ENCODE peak calls at places on chromosome X, in nine cellular contexts. One of them, this sample, is unnamed.

GRCh38 chrX:73401591-73402266 is 45.1 kb upstream of the CDX4 start:
- DNase-seq in neural progenitor cell: peak; percentile 67
- DNase-seq in GM12864: no peak
- DNase-seq in endodermal cell: peak; percentile 75
- DNase-seq in WERI-Rb-1: peak; percentile 67
- DNase-seq in right lobe of liver: no peak
- DNase-seq in mucosa of descending colon: no peak
- DNase-seq in astrocyte of the spinal cord: no peak
- DNase-seq in Panc1: no peak
- DNase-seq in this sample: no peak

GRCh38 chrX:155889328-155889727 is 8.2 kb downstream of the VAMP7 start:
- DNase-seq in right lobe of liver: no peak
- DNase-seq in endodermal cell: no peak
- DNase-seq in Panc1: no peak
- DNase-seq in WERI-Rb-1: no peak
- DNase-seq in astrocyte of the spinal cord: no peak
- DNase-seq in GM12864: no peak
- DNase-seq in neural progenitor cell: no peak
- DNase-seq in mucosa of descending colon: no peak
- DNase-seq in this sample: no peak

GRCh38 chrX:111095974-111096870 is at the start of gene PAK3:
- DNase-seq in right lobe of liver: no peak
- DNase-seq in astrocyte of the spinal cord: peak; percentile 85
- DNase-seq in Panc1: no peak
- DNase-seq in GM12864: no peak
- DNase-seq in endodermal cell: peak; percentile 87
- DNase-seq in mucosa of descending colon: peak; percentile 46
- DNase-seq in WERI-Rb-1: peak; percentile 37
- DNase-seq in neural progenitor cell: peak; percentile 79
- DNase-seq in this sample: peak; percentile 48

GRCh38 chrX:12955882-12956703 is 18.8 kb upstream of the TMSB4X start:
- DNase-seq in neural progenitor cell: no peak
- DNase-seq in right lobe of liver: peak; percentile 59
- DNase-seq in astrocyte of the spinal cord: peak; percentile 80
- DNase-seq in Panc1: no peak
- DNase-seq in WERI-Rb-1: no peak
- DNase-seq in mucosa of descending colon: peak; percentile 78
- DNase-seq in endodermal cell: no peak
- DNase-seq in GM12864: no peak
- DNase-seq in this sample: peak; percentile 85

GRCh38 chrX:122565952-122566351 is 618.1 kb upstream of the GRIA3 start:
- DNase-seq in Panc1: no peak
- DNase-seq in neural progenitor cell: no peak
- DNase-seq in astrocyte of the spinal cord: peak; percentile 93
- DNase-seq in GM12864: no peak
- DNase-seq in mucosa of descending colon: no peak
- DNase-seq in WERI-Rb-1: no peak
- DNase-seq in right lobe of liver: no peak
- DNase-seq in endodermal cell: no peak
- DNase-seq in this sample: peak; percentile 36

GRCh38 chrX:69046996-69047490 is 118.2 kb downstream of the PJA1 start:
- DNase-seq in WERI-Rb-1: no peak
- DNase-seq in right lobe of liver: no peak
- DNase-seq in GM12864: no peak
- DNase-seq in astrocyte of the spinal cord: no peak
- DNase-seq in mucosa of descending colon: no peak
- DNase-seq in Panc1: no peak
- DNase-seq in neural progenitor cell: no peak
- DNase-seq in endodermal cell: peak; percentile 20
- DNase-seq in this sample: no peak

GRCh38 chrX:155086202-155086840 is 15.0 kb downstream of the BRCC3 start:
- DNase-seq in mucosa of descending colon: no peak
- DNase-seq in Panc1: no peak
- DNase-seq in right lobe of liver: peak; percentile 49
- DNase-seq in GM12864: no peak
- DNase-seq in endodermal cell: peak; percentile 85
- DNase-seq in WERI-Rb-1: peak; percentile 67
- DNase-seq in neural progenitor cell: peak; percentile 66
- DNase-seq in astrocyte of the spinal cord: peak; percentile 26
- DNase-seq in this sample: peak; percentile 55

GRCh38 chrX:12304261-12304660 is 166.0 kb downstream of the FRMPD4 start:
- DNase-seq in mucosa of descending colon: no peak
- DNase-seq in Panc1: no peak
- DNase-seq in WERI-Rb-1: no peak
- DNase-seq in neural progenitor cell: no peak
- DNase-seq in right lobe of liver: no peak
- DNase-seq in endodermal cell: no peak
- DNase-seq in GM12864: no peak
- DNase-seq in astrocyte of the spinal cord: no peak
- DNase-seq in this sample: peak; percentile 59

GRCh38 chrX:138756234-138756633 is 44.7 kb upstream of the FGF13 start:
- DNase-seq in GM12864: no peak
- DNase-seq in right lobe of liver: no peak
- DNase-seq in endodermal cell: peak; percentile 85
- DNase-seq in Panc1: no peak
- DNase-seq in neural progenitor cell: peak; percentile 73
- DNase-seq in WERI-Rb-1: no peak
- DNase-seq in mucosa of descending colon: no peak
- DNase-seq in astrocyte of the spinal cord: peak; percentile 57
- DNase-seq in this sample: peak; percentile 2

GRCh38 chrX:148928803-148929202 is 428.4 kb downstream of the AFF2 start:
- DNase-seq in Panc1: no peak
- DNase-seq in endodermal cell: no peak
- DNase-seq in WERI-Rb-1: no peak
- DNase-seq in astrocyte of the spinal cord: peak; percentile 36
- DNase-seq in neural progenitor cell: no peak
- DNase-seq in right lobe of liver: no peak
- DNase-seq in GM12864: no peak
- DNase-seq in mucosa of descending colon: no peak
- DNase-seq in this sample: peak; percentile 63

GRCh38 chrX:99242001-99242400 is 1168.1 kb downstream of the PCDH19 start:
- DNase-seq in WERI-Rb-1: no peak
- DNase-seq in Panc1: no peak
- DNase-seq in GM12864: no peak
- DNase-seq in mucosa of descending colon: no peak
- DNase-seq in astrocyte of the spinal cord: no peak
- DNase-seq in neural progenitor cell: peak; percentile 3
- DNase-seq in right lobe of liver: no peak
- DNase-seq in endodermal cell: peak; percentile 92
- DNase-seq in this sample: no peak

GRCh38 chrX:928606-929005 is 283.8 kb downstream of the CRLF2 start:
- DNase-seq in GM12864: no peak
- DNase-seq in mucosa of descending colon: no peak
- DNase-seq in neural progenitor cell: no peak
- DNase-seq in endodermal cell: no peak
- DNase-seq in Panc1: no peak
- DNase-seq in WERI-Rb-1: no peak
- DNase-seq in right lobe of liver: no peak
- DNase-seq in astrocyte of the spinal cord: no peak
- DNase-seq in this sample: no peak

GRCh38 chrX:74534569-74535038 is 79.8 kb downstream of the RLIM start:
- DNase-seq in GM12864: no peak
- DNase-seq in endodermal cell: no peak
- DNase-seq in WERI-Rb-1: no peak
- DNase-seq in astrocyte of the spinal cord: peak; percentile 35
- DNase-seq in mucosa of descending colon: no peak
- DNase-seq in neural progenitor cell: no peak
- DNase-seq in right lobe of liver: no peak
- DNase-seq in Panc1: no peak
- DNase-seq in this sample: no peak

DNA sequence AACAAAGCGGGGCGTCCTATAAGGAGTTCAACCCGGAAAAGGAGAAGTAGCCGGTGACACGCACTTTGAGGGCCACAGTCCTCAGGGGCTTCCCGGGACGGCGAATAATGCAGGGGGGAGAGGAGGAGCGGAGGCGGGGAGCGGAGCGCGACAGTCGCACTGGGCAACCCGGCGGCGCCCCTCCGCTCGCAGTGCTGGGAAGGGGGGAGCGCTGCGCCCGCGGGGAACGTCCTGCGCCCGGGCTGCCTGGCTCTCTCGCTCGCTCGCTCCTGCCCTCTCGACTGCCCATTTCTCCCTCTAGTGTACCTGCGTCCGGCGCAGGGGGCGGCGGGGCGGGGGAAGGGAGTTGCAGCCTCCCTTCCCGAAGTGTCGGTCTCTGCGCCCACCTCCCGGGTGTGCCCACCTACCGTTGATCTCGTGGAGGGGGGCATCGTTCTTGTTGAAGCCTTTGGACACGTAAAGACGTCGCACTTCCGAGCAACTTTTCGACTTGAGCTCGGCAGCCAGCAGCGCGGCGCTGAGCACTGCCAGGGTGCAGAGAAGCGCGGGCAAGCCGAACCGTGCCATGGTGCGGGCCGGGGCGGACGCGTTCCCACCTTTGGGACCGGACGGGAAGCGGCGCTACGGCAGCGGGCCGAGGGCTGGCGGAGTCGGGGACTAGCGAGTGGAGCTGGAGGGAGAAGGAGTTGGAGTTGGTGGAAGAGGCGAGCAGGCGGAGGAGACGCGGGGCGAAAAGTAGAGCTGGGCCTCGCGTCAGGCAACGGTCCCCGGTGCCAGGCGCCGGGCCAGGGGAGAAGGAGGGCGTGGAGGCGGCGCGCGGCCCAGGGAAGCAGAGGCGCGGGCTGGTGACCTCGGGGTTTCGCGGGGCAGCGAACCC is 652 bp downstream of the GPC4 start:
- DNase-seq in astrocyte of the spinal cord: no peak
- DNase-seq in WERI-Rb-1: no peak
- DNase-seq in right lobe of liver: no peak
- DNase-seq in endodermal cell: peak; percentile 52
- DNase-seq in GM12864: no peak
- DNase-seq in mucosa of descending colon: peak; percentile 51
- DNase-seq in Panc1: no peak
- DNase-seq in neural progenitor cell: peak; percentile 64
- DNase-seq in this sample: peak; percentile 1
- H3K4me3 ChIP-seq in astrocyte of the spinal cord: peak overlapping the region; percentile 57
- H3K4me3 ChIP-seq in WERI-Rb-1: no peak overlapping the region
- H3K4me3 ChIP-seq in right lobe of liver: peak overlapping the region; percentile 42
- H3K4me3 ChIP-seq in endodermal cell: peak overlapping the region; percentile 94
- H3K4me3 ChIP-seq in GM12864: no peak overlapping the region
- H3K4me3 ChIP-seq in mucosa of descending colon: peak overlapping the region; percentile 36
- H3K4me3 ChIP-seq in Panc1: peak overlapping the region; percentile 46
- H3K4me3 ChIP-seq in neural progenitor cell: peak overlapping the region; percentile 74
- H3K4me3 ChIP-seq in this sample: peak overlapping the region; percentile 26

DNA sequence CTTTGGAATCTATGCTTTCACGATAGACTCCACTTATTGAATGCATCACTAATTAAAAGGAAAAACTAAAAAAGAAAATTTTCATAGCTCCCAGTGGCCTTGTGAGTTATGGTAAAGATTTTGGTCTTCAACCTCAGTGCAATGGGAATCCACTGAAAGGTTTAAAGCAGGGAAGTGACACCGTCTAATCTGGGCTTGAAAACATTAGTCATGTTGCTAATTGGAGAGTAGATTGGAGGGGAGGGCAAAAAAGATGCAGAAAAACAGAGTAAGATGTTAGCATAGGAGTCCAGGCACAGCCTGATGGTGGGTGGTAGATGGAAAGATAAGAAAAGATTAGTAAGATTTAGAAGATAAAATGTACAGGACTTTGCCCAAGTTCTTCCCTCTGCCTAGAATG is 633.1 kb upstream of the FTHL17 start:
- DNase-seq in WERI-Rb-1: no peak
- DNase-seq in neural progenitor cell: no peak
- DNase-seq in right lobe of liver: no peak
- DNase-seq in GM12864: no peak
- DNase-seq in mucosa of descending colon: no peak
- DNase-seq in endodermal cell: no peak
- DNase-seq in Panc1: no peak
- DNase-seq in astrocyte of the spinal cord: no peak
- DNase-seq in this sample: no peak
- TF ChIP-seq CTCF in WERI-Rb-1: no peak
- TF ChIP-seq CTCF in neural progenitor cell: no peak
- TF ChIP-seq CTCF in right lobe of liver: no peak
- TF ChIP-seq CTCF in GM12864: no peak
- TF ChIP-seq CTCF in mucosa of descending colon: no peak
- TF ChIP-seq CTCF in endodermal cell: no peak
- TF ChIP-seq CTCF in Panc1: no peak
- TF ChIP-seq CTCF in astrocyte of the spinal cord: no peak
- TF ChIP-seq CTCF in this sample: no peak

GRCh38 chrX:65674351-65674893 is 7.0 kb downstream of the MSN start:
- DNase-seq in Panc1: no peak
- DNase-seq in astrocyte of the spinal cord: no peak
- DNase-seq in right lobe of liver: no peak
- DNase-seq in WERI-Rb-1: no peak
- DNase-seq in neural progenitor cell: no peak
- DNase-seq in endodermal cell: no peak
- DNase-seq in mucosa of descending colon: no peak
- DNase-seq in GM12864: no peak
- DNase-seq in this sample: no peak
- H3K4me3 ChIP-seq in Panc1: no peak overlapping the region
- H3K4me3 ChIP-seq in astrocyte of the spinal cord: no peak overlapping the region
- H3K4me3 ChIP-seq in right lobe of liver: no peak overlapping the region
- H3K4me3 ChIP-seq in WERI-Rb-1: no peak overlapping the region
- H3K4me3 ChIP-seq in neural progenitor cell: no peak overlapping the region
- H3K4me3 ChIP-seq in endodermal cell: no peak overlapping the region
- H3K4me3 ChIP-seq in mucosa of descending colon: no peak overlapping the region
- H3K4me3 ChIP-seq in GM12864: peak overlapping the region; percentile 28
- H3K4me3 ChIP-seq in this sample: no peak overlapping the region

GRCh38 chrX:48789366-48790220 is 3.2 kb downstream of the GATA1 start:
- DNase-seq in WERI-Rb-1: no peak
- DNase-seq in endodermal cell: no peak
- DNase-seq in right lobe of liver: no peak
- DNase-seq in mucosa of descending colon: no peak
- DNase-seq in neural progenitor cell: no peak
- DNase-seq in GM12864: no peak
- DNase-seq in Panc1: no peak
- DNase-seq in astrocyte of the spinal cord: no peak
- DNase-seq in this sample: no peak
- TF ChIP-seq CTCF in WERI-Rb-1: no peak
- TF ChIP-seq CTCF in endodermal cell: no peak
- TF ChIP-seq CTCF in right lobe of liver: no peak
- TF ChIP-seq CTCF in mucosa of descending colon: no peak
- TF ChIP-seq CTCF in neural progenitor cell: no peak
- TF ChIP-seq CTCF in GM12864: no peak
- TF ChIP-seq CTCF in Panc1: no peak
- TF ChIP-seq CTCF in astrocyte of the spinal cord: no peak
- TF ChIP-seq CTCF in this sample: no peak

This sample was measured in cardiac fibroblast.